ENCODE peak calls at places on chromosomes 3 and 15, in eight cellular contexts. One of them, this sample, is unnamed.

GRCh38 chr3:24300949-24301348 is 193.7 kb downstream of the THRB start:
- DNase-seq in stimulated activated CD4-positive, alpha-beta T cell treated with anti-CD3 and anti-CD28 coated beads, Interleukin-2, amount 100 ng/mL, for 48 hours: no peak
- DNase-seq in cardiac fibroblast: no peak
- DNase-seq in pancreas: no peak
- DNase-seq in left cardiac atrium: no peak
- DNase-seq in brain microvascular endothelial cell: no peak
- DNase-seq in NCI-H2081: no peak
- DNase-seq in NCI-H1417: no peak
- DNase-seq in this sample: no peak

GRCh38 chr3:187714404-187714979 is 12.1 kb upstream of the RTP2 start:
- DNase-seq in pancreas: peak
- DNase-seq in stimulated activated CD4-positive, alpha-beta T cell treated with anti-CD3 and anti-CD28 coated beads, Interleukin-2, amount 100 ng/mL, for 48 hours: peak
- DNase-seq in NCI-H1417: peak
- DNase-seq in NCI-H2081: peak
- DNase-seq in left cardiac atrium: peak
- DNase-seq in brain microvascular endothelial cell: peak
- DNase-seq in cardiac fibroblast: peak
- DNase-seq in this sample: peak

GRCh38 chr3:114709102-114709501 is 415.3 kb downstream of the TIGIT start:
- DNase-seq in brain microvascular endothelial cell: peak
- DNase-seq in cardiac fibroblast: peak
- DNase-seq in NCI-H2081: no peak
- DNase-seq in pancreas: no peak
- DNase-seq in left cardiac atrium: no peak
- DNase-seq in stimulated activated CD4-positive, alpha-beta T cell treated with anti-CD3 and anti-CD28 coated beads, Interleukin-2, amount 100 ng/mL, for 48 hours: no peak
- DNase-seq in NCI-H1417: no peak
- DNase-seq in this sample: no peak

GRCh38 chr3:127194601-127195187 is 1.8 kb downstream of the PRR23E start:
- DNase-seq in cardiac fibroblast: no peak
- DNase-seq in stimulated activated CD4-positive, alpha-beta T cell treated with anti-CD3 and anti-CD28 coated beads, Interleukin-2, amount 100 ng/mL, for 48 hours: no peak
- DNase-seq in NCI-H2081: no peak
- DNase-seq in left cardiac atrium: no peak
- DNase-seq in brain microvascular endothelial cell: no peak
- DNase-seq in NCI-H1417: no peak
- DNase-seq in pancreas: no peak
- DNase-seq in this sample: peak

GRCh38 chr3:53009826-53010539 is 35.9 kb downstream of the SFMBT1 start:
- DNase-seq in cardiac fibroblast: no peak
- DNase-seq in left cardiac atrium: no peak
- DNase-seq in stimulated activated CD4-positive, alpha-beta T cell treated with anti-CD3 and anti-CD28 coated beads, Interleukin-2, amount 100 ng/mL, for 48 hours: no peak
- DNase-seq in brain microvascular endothelial cell: no peak
- DNase-seq in NCI-H2081: no peak
- DNase-seq in pancreas: no peak
- DNase-seq in NCI-H1417: peak
- DNase-seq in this sample: no peak

GRCh38 chr3:141000027-141000663 is 51.0 kb upstream of the SPSB4 start:
- DNase-seq in brain microvascular endothelial cell: peak
- DNase-seq in NCI-H2081: peak
- DNase-seq in stimulated activated CD4-positive, alpha-beta T cell treated with anti-CD3 and anti-CD28 coated beads, Interleukin-2, amount 100 ng/mL, for 48 hours: peak
- DNase-seq in left cardiac atrium: peak
- DNase-seq in pancreas: peak
- DNase-seq in NCI-H1417: peak
- DNase-seq in cardiac fibroblast: peak
- DNase-seq in this sample: peak

GRCh38 chr3:46893763-46894162 is 16.2 kb downstream of the PTH1R start:
- DNase-seq in left cardiac atrium: no peak
- DNase-seq in NCI-H2081: no peak
- DNase-seq in stimulated activated CD4-positive, alpha-beta T cell treated with anti-CD3 and anti-CD28 coated beads, Interleukin-2, amount 100 ng/mL, for 48 hours: no peak
- DNase-seq in NCI-H1417: no peak
- DNase-seq in cardiac fibroblast: no peak
- DNase-seq in brain microvascular endothelial cell: no peak
- DNase-seq in pancreas: no peak
- DNase-seq in this sample: no peak

GRCh38 chr3:152174876-152175575 is 93.7 kb upstream of the MBNL1 start:
- DNase-seq in pancreas: no peak
- DNase-seq in cardiac fibroblast: peak
- DNase-seq in NCI-H2081: no peak
- DNase-seq in NCI-H1417: no peak
- DNase-seq in brain microvascular endothelial cell: peak
- DNase-seq in left cardiac atrium: no peak
- DNase-seq in stimulated activated CD4-positive, alpha-beta T cell treated with anti-CD3 and anti-CD28 coated beads, Interleukin-2, amount 100 ng/mL, for 48 hours: no peak
- DNase-seq in this sample: no peak

GRCh38 chr15:81752149-81752942 is 293.5 kb downstream of the MEX3B start:
- DNase-seq in pancreas: peak
- DNase-seq in brain microvascular endothelial cell: peak
- DNase-seq in NCI-H1417: peak
- DNase-seq in cardiac fibroblast: peak
- DNase-seq in left cardiac atrium: peak
- DNase-seq in stimulated activated CD4-positive, alpha-beta T cell treated with anti-CD3 and anti-CD28 coated beads, Interleukin-2, amount 100 ng/mL, for 48 hours: no peak
- DNase-seq in NCI-H2081: peak
- DNase-seq in this sample: peak